ENCODE peak calls at places on chromosomes 5 and 9, in nine cellular contexts. X, V, C, O, K, R, L, Y and G are unnamed samples.

GRCh38 chr9:35162605-35163315 is 951 bp downstream of the UNC13B start:
- DNase-seq in X (no peak), V (peak; percentile 0), C (no peak), O (no peak), K (no peak), R (peak; percentile 33), L (no peak), Y (peak; percentile 12), G (no peak)

GRCh38 chr5:158812381-158812780 is 287.3 kb downstream of the EBF1 start:
- DNase-seq in X (no peak), V (no peak), C (peak; percentile 92), O (peak; percentile 20), K (no peak), R (no peak), L (no peak), Y (no peak), G (no peak)

GRCh38 chr9:130445268-130445983 is 665 bp downstream of the ASS1 start:
- DNase-seq in X (peak; percentile 30), V (no peak), C (no peak), O (peak; percentile 78), K (no peak), R (peak; percentile 79), L (no peak), Y (peak; percentile 72), G (no peak)

GRCh38 chr5:7676455-7676854 is 174.5 kb downstream of the CFAP90 start:
- DNase-seq in X (no peak), V (no peak), C (no peak), O (no peak), K (no peak), R (no peak), L (no peak), Y (no peak), G (no peak)

GRCh38 chr5:176773408-176774035 is 36.8 kb upstream of the UNC5A start:
- DNase-seq in X (no peak), V (no peak), C (no peak), O (no peak), K (no peak), R (no peak), L (no peak), Y (no peak), G (no peak)

GRCh38 chr9:19665146-19665863 is 123.5 kb downstream of the SLC24A2 start:
- DNase-seq in X (no peak), V (no peak), C (no peak), O (no peak), K (no peak), R (no peak), L (no peak), Y (no peak), G (no peak)

GRCh38 chr5:167389537-167389936 is 901.9 kb upstream of the WWC1 start:
- DNase-seq in X (no peak), V (no peak), C (no peak), O (no peak), K (no peak), R (no peak), L (peak; percentile 0), Y (no peak), G (no peak)

GRCh38 chr9:130793589-130793988 is 41.5 kb upstream of the ABL1 start:
- DNase-seq in X (no peak), V (no peak), C (no peak), O (no peak), K (no peak), R (peak; percentile 14), L (no peak), Y (no peak), G (no peak)

GRCh38 chr9:96450613-96451544 is 910 bp downstream of the HABP4 start:
- DNase-seq in X (peak; percentile 32), V (no peak), C (no peak), O (peak; percentile 37), K (peak; percentile 50), R (peak; percentile 50), L (peak; percentile 30), Y (peak; percentile 41), G (no peak)

GRCh38 chr9:105884416-105884815 is 190.1 kb downstream of the TMEM38B start:
- DNase-seq in X (no peak), V (no peak), C (no peak), O (no peak), K (no peak), R (no peak), L (no peak), Y (no peak), G (no peak)

GRCh38 chr9:105886136-105886535 is 191.8 kb downstream of the TMEM38B start:
- DNase-seq in X (no peak), V (no peak), C (no peak), O (no peak), K (no peak), R (no peak), L (no peak), Y (no peak), G (no peak)

GRCh38 chr9:105887679-105888078 is 193.3 kb downstream of the TMEM38B start:
- DNase-seq in X (no peak), V (no peak), C (peak; percentile 17), O (no peak), K (peak; percentile 18), R (no peak), L (no peak), Y (no peak), G (no peak)

DNA sequence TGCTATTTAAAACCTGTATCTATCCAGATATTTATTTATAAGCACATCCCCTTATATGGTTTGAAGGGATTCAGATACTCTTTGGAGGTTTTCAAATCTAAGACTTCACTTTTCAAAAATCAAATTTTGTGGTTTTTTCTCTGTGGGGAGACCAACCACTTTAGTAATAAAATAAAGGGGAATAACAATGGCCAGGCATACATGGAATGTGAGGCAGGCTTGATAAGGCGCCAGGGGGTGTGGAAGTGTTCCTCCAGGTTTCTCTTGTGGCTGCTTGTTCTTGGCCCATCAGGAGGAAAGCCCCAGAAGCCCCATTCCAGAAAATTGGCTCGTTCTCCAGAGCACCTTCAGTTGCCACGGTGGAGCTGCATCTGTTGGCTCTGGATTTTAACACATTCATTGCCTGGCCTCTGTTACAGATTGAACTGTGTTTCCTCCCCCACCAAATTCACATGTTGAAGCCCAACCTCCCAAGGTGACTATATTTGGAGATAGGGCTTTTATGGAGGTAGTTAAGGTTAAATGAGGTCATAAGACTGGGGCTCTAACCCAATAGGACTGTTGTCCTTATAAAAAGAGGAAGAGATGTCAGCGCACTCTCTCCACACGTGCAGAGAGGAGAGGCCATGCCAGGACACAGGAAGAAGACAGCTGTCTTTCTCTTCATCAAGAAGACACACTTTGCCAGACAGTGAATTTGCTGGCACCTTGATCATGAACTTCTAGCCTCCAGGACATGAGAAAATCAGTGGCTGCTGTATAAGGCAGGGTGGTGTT is 195.9 kb downstream of the TMEM38B start:
- DNase-seq in X (no peak), V (no peak), C (no peak), O (no peak), K (no peak), R (no peak), L (no peak), Y (no peak), G (no peak)
- H3K27me3 ChIP-seq in X (no peaks in the 10 kb centered on the region), V (no peaks in the 10 kb centered on the region), C (no peaks in the 10 kb centered on the region), O (no peaks in the 10 kb centered on the region), K (no peaks in the 10 kb centered on the region), R (no peaks in the 10 kb centered on the region), L (no peaks in the 10 kb centered on the region), Y (no peaks in the 10 kb centered on the region), G (no peaks in the 10 kb centered on the region)

DNA sequence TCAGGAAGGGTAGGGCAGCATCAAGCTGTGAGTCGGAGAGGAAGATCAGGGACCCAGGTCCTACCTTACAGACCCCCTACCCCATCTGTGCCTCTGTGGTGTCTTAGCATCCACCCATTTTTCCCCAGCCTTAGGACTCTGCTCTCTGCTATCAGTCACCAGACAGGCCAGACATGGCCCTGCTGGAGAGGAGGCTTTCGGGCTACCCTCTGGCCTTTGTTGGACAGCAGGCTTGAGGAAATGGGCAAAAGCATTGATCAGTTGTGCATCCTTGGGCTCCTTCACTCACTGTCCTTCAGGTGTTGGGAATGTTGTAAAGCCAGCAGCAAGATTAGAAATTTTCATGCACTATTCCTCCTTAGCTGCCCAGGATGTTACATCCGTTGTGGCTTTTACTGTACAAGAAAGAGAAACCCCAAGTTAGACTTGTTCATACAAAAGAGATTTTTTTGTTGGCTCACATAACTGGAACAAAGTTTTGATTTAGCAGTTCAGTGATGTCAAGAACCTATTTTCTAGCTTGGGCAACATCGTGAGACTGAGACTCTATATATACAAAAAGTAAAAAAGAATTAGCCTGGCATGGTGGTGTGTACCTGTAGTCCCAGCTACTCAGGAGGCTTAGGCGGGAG is 17.4 kb upstream of the TNFAIP8 start:
- DNase-seq in X (no peak), V (no peak), C (no peak), O (no peak), K (no peak), R (no peak), L (no peak), Y (no peak), G (no peak)
- H3K4me3 ChIP-seq in X (no peak overlapping the region), V (no peak overlapping the region), C (no peak overlapping the region), O (no peak overlapping the region), K (no peak overlapping the region), R (no peak overlapping the region), L (no peak overlapping the region), Y (no peak overlapping the region), G (no peak overlapping the region)

DNA sequence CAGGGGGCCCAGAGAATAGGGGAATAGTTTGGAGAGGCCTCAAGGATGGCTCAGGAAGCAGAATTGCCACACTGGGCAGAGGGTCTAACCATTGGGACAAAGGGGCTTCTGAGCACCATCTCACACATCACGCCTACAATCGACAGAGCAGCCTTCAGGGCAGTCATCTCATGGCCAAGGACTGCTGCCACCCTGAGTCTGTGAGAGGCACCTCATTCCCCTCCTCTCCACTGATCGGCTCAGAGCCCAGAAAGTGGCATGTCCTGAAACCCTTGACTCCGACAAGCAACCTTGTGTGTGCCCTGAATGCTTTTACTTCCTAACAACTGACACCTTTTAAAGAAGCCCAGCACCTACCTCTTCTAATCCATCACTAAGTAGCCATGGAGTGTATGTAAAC is 128.9 kb upstream of the PTPN3 start:
- DNase-seq in X (no peak), V (no peak), C (no peak), O (no peak), K (no peak), R (no peak), L (no peak), Y (no peak), G (no peak)
- H3K27me3 ChIP-seq in X (no peaks in the 10 kb centered on the region), V (no peaks in the 10 kb centered on the region), C (no peaks in the 10 kb centered on the region), O (no peaks in the 10 kb centered on the region), K (peaks cover 3% of the 10 kb centered on the region), R (no peaks in the 10 kb centered on the region), L (peaks cover 21% of the 10 kb centered on the region), Y (peaks cover 9% of the 10 kb centered on the region), G (peaks cover 2% of the 10 kb centered on the region)

GRCh38 chr9:133700861-133701320 is 37.3 kb downstream of the SARDH start:
- DNase-seq in X (no peak), V (no peak), C (peak; percentile 40), O (no peak), K (no peak), R (no peak), L (no peak), Y (no peak), G (no peak)

GRCh38 chr9:133701321-133701980 is 36.7 kb downstream of the SARDH start:
- DNase-seq in X (peak; percentile 32), V (no peak), C (peak; percentile 55), O (no peak), K (no peak), R (no peak), L (no peak), Y (no peak), G (no peak)

GRCh38 chr9:133703571-133704399 is 34.4 kb downstream of the SARDH start:
- DNase-seq in X (no peak), V (no peak), C (peak; percentile 43), O (no peak), K (no peak), R (no peak), L (no peak), Y (no peak), G (no peak)

GRCh38 chr9:133702798-133703570 is 35.2 kb downstream of the SARDH start:
- DNase-seq in X (no peak), V (no peak), C (no peak), O (no peak), K (no peak), R (no peak), L (no peak), Y (no peak), G (no peak)

GRCh38 chr9:133701981-133702797 is 36.0 kb downstream of the SARDH start:
- DNase-seq in X (no peak), V (no peak), C (peak; percentile 84), O (no peak), K (no peak), R (peak; percentile 31), L (peak; percentile 15), Y (no peak), G (no peak)
- H3K4me3 ChIP-seq in X (peak overlapping the region; percentile 28), V (no peak overlapping the region), C (peak overlapping the region; percentile 44), O (no peak overlapping the region), K (no peak overlapping the region), R (peak overlapping the region; percentile 27), L (no peak overlapping the region), Y (no peak overlapping the region), G (no peak overlapping the region)